ENCODE peak calls at places on chromosomes 12 and 14, in eight cellular contexts. J, T, F, B, W, E, O and A are unnamed samples.

GRCh38 chr12:115870527-115870926 is 407.0 kb downstream of the MED13L start:
- DNase-seq in J (no peak), T (no peak), F (no peak), B (no peak), W (no peak), E (no peak), O (no peak), A (no peak)

GRCh38 chr12:44848771-44849085 is 27.4 kb downstream of the NELL2 start:
- DNase-seq in J (no peak), T (no peak), F (no peak), B (no peak), W (no peak), E (no peak), O (no peak), A (no peak)

GRCh38 chr12:24778486-24779304 is 170.2 kb downstream of the BCAT1 start:
- DNase-seq in J (peak), T (peak), F (peak), B (no peak), W (no peak), E (no peak), O (no peak), A (no peak)

GRCh38 chr12:26274441-26275312 is 79.3 kb downstream of the SSPN start:
- DNase-seq in J (peak), T (peak), F (peak), B (no peak), W (no peak), E (peak), O (peak), A (peak)

GRCh38 chr12:77214136-77214535 is 148.8 kb upstream of the E2F7 start:
- DNase-seq in J (no peak), T (no peak), F (no peak), B (no peak), W (no peak), E (no peak), O (no peak), A (no peak)

GRCh38 chr14:23406244-23406643 is 1.8 kb downstream of the MYH6 start:
- DNase-seq in J (no peak), T (no peak), F (no peak), B (no peak), W (no peak), E (no peak), O (no peak), A (no peak)

GRCh38 chr12:116196226-116196625 is 81.3 kb downstream of the MED13L start:
- DNase-seq in J (no peak), T (no peak), F (no peak), B (no peak), W (no peak), E (no peak), O (no peak), A (no peak)

GRCh38 chr12:102478416-102479098 is 1.8 kb downstream of the IGF1 start:
- DNase-seq in J (no peak), T (no peak), F (no peak), B (no peak), W (no peak), E (no peak), O (no peak), A (peak)

GRCh38 chr12:119802472-119802871 is 74.6 kb downstream of the CIT start:
- DNase-seq in J (no peak), T (peak), F (no peak), B (no peak), W (no peak), E (peak), O (no peak), A (no peak)

GRCh38 chr14:73833530-73834257 is 17.9 kb upstream of the PTGR2 start:
- DNase-seq in J (no peak), T (no peak), F (peak), B (no peak), W (no peak), E (no peak), O (peak), A (no peak)